ENCODE peak calls at places on chromosome 22, in nine cellular contexts. One of them, this sample, is unnamed.

GRCh38 chr22:36470162-36470993 is 11.1 kb downstream of the TXN2 start:
- DNase-seq in stimulated activated CD4-positive, alpha-beta T cell treated with anti-CD3 and anti-CD28 coated beads, TNF-alpha, amount 100 ng/mL, for 1 hour: peak
- DNase-seq in RCC 7860: peak
- DNase-seq in HL-60: peak
- DNase-seq in HTR-8/SVneo: peak
- DNase-seq in activated T-cell treated with anti-CD3 and anti-CD28 coated beads for 1 hour: peak
- DNase-seq in fibroblast of pulmonary artery: peak
- DNase-seq in CD4-positive, alpha-beta memory T cell: peak
- DNase-seq in colonic mucosa: peak
- DNase-seq in this sample: peak

GRCh38 chr22:46564084-46564714 is 26.8 kb upstream of the CELSR1 start:
- DNase-seq in HTR-8/SVneo: no peak
- DNase-seq in colonic mucosa: peak
- DNase-seq in activated T-cell treated with anti-CD3 and anti-CD28 coated beads for 1 hour: no peak
- DNase-seq in CD4-positive, alpha-beta memory T cell: no peak
- DNase-seq in HL-60: no peak
- DNase-seq in RCC 7860: no peak
- DNase-seq in stimulated activated CD4-positive, alpha-beta T cell treated with anti-CD3 and anti-CD28 coated beads, TNF-alpha, amount 100 ng/mL, for 1 hour: no peak
- DNase-seq in fibroblast of pulmonary artery: no peak
- DNase-seq in this sample: no peak

GRCh38 chr22:27462190-27462589 is 339.4 kb downstream of the MN1 start:
- DNase-seq in stimulated activated CD4-positive, alpha-beta T cell treated with anti-CD3 and anti-CD28 coated beads, TNF-alpha, amount 100 ng/mL, for 1 hour: no peak
- DNase-seq in HTR-8/SVneo: no peak
- DNase-seq in CD4-positive, alpha-beta memory T cell: no peak
- DNase-seq in fibroblast of pulmonary artery: no peak
- DNase-seq in activated T-cell treated with anti-CD3 and anti-CD28 coated beads for 1 hour: no peak
- DNase-seq in RCC 7860: no peak
- DNase-seq in colonic mucosa: no peak
- DNase-seq in HL-60: no peak
- DNase-seq in this sample: no peak

GRCh38 chr22:42519544-42520237 is at the start of gene RRP7A:
- DNase-seq in HTR-8/SVneo: peak
- DNase-seq in stimulated activated CD4-positive, alpha-beta T cell treated with anti-CD3 and anti-CD28 coated beads, TNF-alpha, amount 100 ng/mL, for 1 hour: peak
- DNase-seq in HL-60: peak
- DNase-seq in activated T-cell treated with anti-CD3 and anti-CD28 coated beads for 1 hour: peak
- DNase-seq in RCC 7860: peak
- DNase-seq in fibroblast of pulmonary artery: peak
- DNase-seq in colonic mucosa: peak
- DNase-seq in CD4-positive, alpha-beta memory T cell: peak
- DNase-seq in this sample: peak

GRCh38 chr22:22745225-22746060 is 101.0 kb downstream of the GGTLC2 start:
- DNase-seq in HL-60: no peak
- DNase-seq in colonic mucosa: peak
- DNase-seq in fibroblast of pulmonary artery: peak
- DNase-seq in activated T-cell treated with anti-CD3 and anti-CD28 coated beads for 1 hour: peak
- DNase-seq in stimulated activated CD4-positive, alpha-beta T cell treated with anti-CD3 and anti-CD28 coated beads, TNF-alpha, amount 100 ng/mL, for 1 hour: peak
- DNase-seq in RCC 7860: no peak
- DNase-seq in HTR-8/SVneo: peak
- DNase-seq in CD4-positive, alpha-beta memory T cell: peak
- DNase-seq in this sample: peak

GRCh38 chr22:35726398-35726797 is 8.7 kb downstream of the APOL5 start:
- DNase-seq in RCC 7860: no peak
- DNase-seq in activated T-cell treated with anti-CD3 and anti-CD28 coated beads for 1 hour: no peak
- DNase-seq in HTR-8/SVneo: no peak
- DNase-seq in colonic mucosa: no peak
- DNase-seq in fibroblast of pulmonary artery: no peak
- DNase-seq in CD4-positive, alpha-beta memory T cell: no peak
- DNase-seq in stimulated activated CD4-positive, alpha-beta T cell treated with anti-CD3 and anti-CD28 coated beads, TNF-alpha, amount 100 ng/mL, for 1 hour: no peak
- DNase-seq in HL-60: no peak
- DNase-seq in this sample: no peak

GRCh38 chr22:35905894-35906293 is 122.7 kb downstream of the RBFOX2 start:
- DNase-seq in colonic mucosa: no peak
- DNase-seq in HTR-8/SVneo: no peak
- DNase-seq in fibroblast of pulmonary artery: no peak
- DNase-seq in CD4-positive, alpha-beta memory T cell: no peak
- DNase-seq in HL-60: no peak
- DNase-seq in stimulated activated CD4-positive, alpha-beta T cell treated with anti-CD3 and anti-CD28 coated beads, TNF-alpha, amount 100 ng/mL, for 1 hour: no peak
- DNase-seq in activated T-cell treated with anti-CD3 and anti-CD28 coated beads for 1 hour: no peak
- DNase-seq in RCC 7860: no peak
- DNase-seq in this sample: no peak

GRCh38 chr22:36365020-36365411 is 22.8 kb downstream of the MYH9 start:
- DNase-seq in CD4-positive, alpha-beta memory T cell: peak
- DNase-seq in activated T-cell treated with anti-CD3 and anti-CD28 coated beads for 1 hour: peak
- DNase-seq in HL-60: no peak
- DNase-seq in HTR-8/SVneo: peak
- DNase-seq in colonic mucosa: peak
- DNase-seq in stimulated activated CD4-positive, alpha-beta T cell treated with anti-CD3 and anti-CD28 coated beads, TNF-alpha, amount 100 ng/mL, for 1 hour: peak
- DNase-seq in fibroblast of pulmonary artery: peak
- DNase-seq in RCC 7860: peak
- DNase-seq in this sample: peak

GRCh38 chr22:50734986-50735738 is 2.8 kb upstream of the ACR start:
- DNase-seq in activated T-cell treated with anti-CD3 and anti-CD28 coated beads for 1 hour: no peak
- DNase-seq in fibroblast of pulmonary artery: no peak
- DNase-seq in RCC 7860: no peak
- DNase-seq in colonic mucosa: peak
- DNase-seq in HL-60: no peak
- DNase-seq in stimulated activated CD4-positive, alpha-beta T cell treated with anti-CD3 and anti-CD28 coated beads, TNF-alpha, amount 100 ng/mL, for 1 hour: no peak
- DNase-seq in HTR-8/SVneo: no peak
- DNase-seq in CD4-positive, alpha-beta memory T cell: no peak
- DNase-seq in this sample: no peak

GRCh38 chr22:38172489-38173155 is 9.0 kb downstream of the PLA2G6 start:
- DNase-seq in stimulated activated CD4-positive, alpha-beta T cell treated with anti-CD3 and anti-CD28 coated beads, TNF-alpha, amount 100 ng/mL, for 1 hour: no peak
- DNase-seq in activated T-cell treated with anti-CD3 and anti-CD28 coated beads for 1 hour: no peak
- DNase-seq in RCC 7860: no peak
- DNase-seq in HL-60: no peak
- DNase-seq in CD4-positive, alpha-beta memory T cell: peak
- DNase-seq in HTR-8/SVneo: no peak
- DNase-seq in colonic mucosa: peak
- DNase-seq in fibroblast of pulmonary artery: peak
- DNase-seq in this sample: peak

GRCh38 chr22:46053563-46054090 is 76.7 kb upstream of the WNT7B start:
- DNase-seq in colonic mucosa: peak
- DNase-seq in stimulated activated CD4-positive, alpha-beta T cell treated with anti-CD3 and anti-CD28 coated beads, TNF-alpha, amount 100 ng/mL, for 1 hour: peak
- DNase-seq in HL-60: no peak
- DNase-seq in fibroblast of pulmonary artery: peak
- DNase-seq in activated T-cell treated with anti-CD3 and anti-CD28 coated beads for 1 hour: peak
- DNase-seq in RCC 7860: peak
- DNase-seq in HTR-8/SVneo: no peak
- DNase-seq in CD4-positive, alpha-beta memory T cell: peak
- DNase-seq in this sample: no peak

GRCh38 chr22:41949297-41949965 is 2.5 kb upstream of the CENPM start:
- DNase-seq in stimulated activated CD4-positive, alpha-beta T cell treated with anti-CD3 and anti-CD28 coated beads, TNF-alpha, amount 100 ng/mL, for 1 hour: no peak
- DNase-seq in CD4-positive, alpha-beta memory T cell: no peak
- DNase-seq in fibroblast of pulmonary artery: no peak
- DNase-seq in RCC 7860: no peak
- DNase-seq in activated T-cell treated with anti-CD3 and anti-CD28 coated beads for 1 hour: no peak
- DNase-seq in HL-60: no peak
- DNase-seq in colonic mucosa: no peak
- DNase-seq in HTR-8/SVneo: no peak
- DNase-seq in this sample: no peak

GRCh38 chr22:49203863-49204598 is 623.6 kb downstream of the BRD1 start:
- DNase-seq in CD4-positive, alpha-beta memory T cell: no peak
- DNase-seq in colonic mucosa: no peak
- DNase-seq in HTR-8/SVneo: no peak
- DNase-seq in RCC 7860: no peak
- DNase-seq in stimulated activated CD4-positive, alpha-beta T cell treated with anti-CD3 and anti-CD28 coated beads, TNF-alpha, amount 100 ng/mL, for 1 hour: no peak
- DNase-seq in activated T-cell treated with anti-CD3 and anti-CD28 coated beads for 1 hour: no peak
- DNase-seq in fibroblast of pulmonary artery: no peak
- DNase-seq in HL-60: no peak
- DNase-seq in this sample: no peak

GRCh38 chr22:30289126-30289979 is at the start of gene CASTOR1:
- DNase-seq in activated T-cell treated with anti-CD3 and anti-CD28 coated beads for 1 hour: peak
- DNase-seq in stimulated activated CD4-positive, alpha-beta T cell treated with anti-CD3 and anti-CD28 coated beads, TNF-alpha, amount 100 ng/mL, for 1 hour: peak
- DNase-seq in CD4-positive, alpha-beta memory T cell: peak
- DNase-seq in fibroblast of pulmonary artery: peak
- DNase-seq in HTR-8/SVneo: peak
- DNase-seq in RCC 7860: peak
- DNase-seq in HL-60: peak
- DNase-seq in colonic mucosa: peak
- DNase-seq in this sample: peak

GRCh38 chr22:38467904-38468760 is at the start of gene KDELR3:
- DNase-seq in HL-60: no peak
- DNase-seq in activated T-cell treated with anti-CD3 and anti-CD28 coated beads for 1 hour: peak
- DNase-seq in HTR-8/SVneo: peak
- DNase-seq in colonic mucosa: peak
- DNase-seq in stimulated activated CD4-positive, alpha-beta T cell treated with anti-CD3 and anti-CD28 coated beads, TNF-alpha, amount 100 ng/mL, for 1 hour: peak
- DNase-seq in CD4-positive, alpha-beta memory T cell: no peak
- DNase-seq in RCC 7860: peak
- DNase-seq in fibroblast of pulmonary artery: peak
- DNase-seq in this sample: peak

This sample was measured in H4.